ENCODE peak calls at places on chromosomes 4 and X, in five cellular contexts. D, X, N, A and G are unnamed samples.
A peak's percentile ranks its signal among the peaks of the same experiment; 100 is the strongest.

GRCh38 chr4:109702950-109703663 is at the start of gene CASP6:
- DNase-seq in D (peak; percentile 94), X (peak; percentile 71), N (peak; percentile 71), A (peak; percentile 94), G (peak; percentile 72)

GRCh38 chr4:184444215-184444952 is 30.0 kb downstream of the IRF2 start:
- DNase-seq in D (no peak), X (no peak), N (peak; percentile 89), A (no peak), G (no peak)

GRCh38 chr4:88107406-88108107 is 50.9 kb downstream of the ABCG2 start:
- DNase-seq in D (no peak), X (no peak), N (peak; percentile 7), A (no peak), G (no peak)

GRCh38 chrX:110167952-110168451 is 149.9 kb downstream of the AMMECR1 start:
- DNase-seq in D (no peak), X (peak; percentile 22), N (peak; percentile 53), A (no peak), G (peak; percentile 33)

GRCh38 chrX:1162119-1162916 is 50.1 kb downstream of the CRLF2 start:
- DNase-seq in D (no peak), X (no peak), N (no peak), A (no peak), G (no peak)

GRCh38 chrX:24243692-24244091 is 70.2 kb downstream of the SUPT20HL2 start:
- DNase-seq in D (no peak), X (no peak), N (no peak), A (no peak), G (no peak)

GRCh38 chr4:38132140-38132673 is 172.0 kb downstream of the PTTG2 start:
- DNase-seq in D (peak; percentile 52), X (peak; percentile 52), N (peak; percentile 99), A (no peak), G (peak; percentile 36)

GRCh38 chr4:141391771-141392170 is 171.1 kb downstream of the ZNF330 start:
- DNase-seq in D (no peak), X (no peak), N (peak; percentile 72), A (no peak), G (no peak)

GRCh38 chr4:165294907-165295306 is 32.6 kb upstream of the MSMO1 start:
- DNase-seq in D (peak; percentile 27), X (no peak), N (no peak), A (no peak), G (no peak)

GRCh38 chrX:22922961-22923360 is 76.8 kb upstream of the DDX53 start:
- DNase-seq in D (no peak), X (no peak), N (peak; percentile 69), A (no peak), G (no peak)

GRCh38 chr4:48985976-48986653 is at the start of gene CWH43:
- DNase-seq in D (no peak), X (no peak), N (no peak), A (peak; percentile 69), G (no peak)

GRCh38 chr4:766152-766515 is 59.8 kb downstream of the CPLX1 start:
- DNase-seq in D (no peak), X (no peak), N (peak; percentile 62), A (no peak), G (no peak)

GRCh38 chrX:19579485-19579884 is 64.2 kb upstream of the MAP3K15 start:
- DNase-seq in D (no peak), X (no peak), N (peak; percentile 76), A (no peak), G (no peak)

GRCh38 chrX:129540068-129540653 is at the start of gene OCRL:
- DNase-seq in D (peak; percentile 65), X (peak; percentile 12), N (peak; percentile 58), A (peak; percentile 90), G (peak; percentile 10)

GRCh38 chrX:153905481-153906095 is 1.1 kb downstream of the AVPR2 start:
- DNase-seq in D (no peak), X (no peak), N (no peak), A (no peak), G (no peak)

GRCh38 chrX:58051346-58051745 is 141.1 kb upstream of the ZXDA start:
- DNase-seq in D (no peak), X (no peak), N (no peak), A (no peak), G (no peak)

GRCh38 chr4:24754586-24754985 is 40.8 kb upstream of the SOD3 start:
- DNase-seq in D (no peak), X (no peak), N (no peak), A (no peak), G (no peak)

GRCh38 chr4:77652237-77652897 is 46.7 kb downstream of the CXCL13 start:
- DNase-seq in D (no peak), X (no peak), N (no peak), A (no peak), G (no peak)

GRCh38 chr4:73676881-73677323 is 56.7 kb upstream of the RASSF6 start:
- DNase-seq in D (no peak), X (no peak), N (peak; percentile 58), A (no peak), G (no peak)
- H3K27ac ChIP-seq in D (no peak overlapping the region), X (no peak overlapping the region), N (no peak overlapping the region), A (no peak overlapping the region), G (no peak overlapping the region)

DNA sequence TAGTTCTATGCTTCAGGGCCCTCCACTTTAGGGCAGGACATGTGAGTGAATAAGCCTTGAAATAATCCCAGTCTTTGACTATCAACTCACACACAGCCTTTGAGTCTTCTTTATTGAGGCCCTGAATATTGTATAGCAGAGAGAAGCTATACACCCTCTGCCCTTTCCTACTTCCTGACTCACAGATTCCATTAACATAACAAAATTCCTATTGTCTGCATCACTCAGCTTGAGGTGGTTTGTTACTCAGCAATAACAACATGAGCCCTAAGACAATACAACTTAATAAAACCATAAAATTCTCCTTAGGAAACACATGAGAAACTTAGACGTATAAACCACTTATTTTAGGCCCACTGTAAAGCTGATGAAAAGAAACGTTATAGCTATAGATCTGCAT is 680.3 kb upstream of the DIAPH2 start:
- DNase-seq in D (no peak), X (no peak), N (peak; percentile 58), A (no peak), G (no peak)
- H3K27ac ChIP-seq in D (no peak overlapping the region), X (no peak overlapping the region), N (no peak overlapping the region), A (no peak overlapping the region), G (no peak overlapping the region)

GRCh38 chr4:10118355-10119004 is 1.9 kb upstream of the WDR1 start:
- DNase-seq in D (no peak), X (no peak), N (no peak), A (no peak), G (no peak)
- H3K27ac ChIP-seq in D (peak overlapping the region; percentile 97), X (peak overlapping the region; percentile 96), N (no peak overlapping the region), A (peak overlapping the region; percentile 58), G (peak overlapping the region; percentile 96)

GRCh38 chr4:128958194-128958593 is 135.1 kb downstream of the SCLT1 start:
- DNase-seq in D (peak; percentile 23), X (no peak), N (no peak), A (no peak), G (no peak)
- H3K27ac ChIP-seq in D (no peak overlapping the region), X (no peak overlapping the region), N (no peak overlapping the region), A (no peak overlapping the region), G (no peak overlapping the region)

DNA sequence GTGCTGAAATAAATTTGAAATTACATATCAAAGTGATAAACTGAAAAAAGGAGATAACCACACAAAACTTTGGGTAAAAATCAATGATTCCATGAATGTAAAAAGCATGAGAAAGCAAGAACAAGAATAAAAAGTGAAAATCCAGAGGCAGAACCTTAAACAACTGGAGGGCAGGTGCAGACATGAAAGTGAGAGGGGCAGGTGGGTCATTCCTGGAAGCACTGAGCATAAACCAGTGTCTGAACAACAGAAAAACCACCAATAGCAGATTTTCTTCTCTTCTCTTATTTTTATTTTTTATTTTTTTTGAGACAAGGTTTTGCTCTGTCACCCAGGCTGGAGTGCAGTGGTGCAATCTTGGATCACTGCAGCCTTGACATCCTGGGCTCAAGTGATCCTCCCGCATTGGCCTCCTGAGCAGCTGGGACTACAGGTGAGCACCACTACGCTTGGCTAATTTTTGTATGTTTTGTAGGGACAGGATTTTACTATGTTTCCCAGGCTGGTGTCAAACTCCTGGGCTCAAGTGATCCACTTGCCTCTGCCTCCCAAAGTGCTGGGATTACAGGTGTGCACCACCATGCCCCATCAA is 46.8 kb upstream of the GPR78 start:
- DNase-seq in D (no peak), X (no peak), N (no peak), A (no peak), G (no peak)
- H3K27ac ChIP-seq in D (peak overlapping the region; percentile 81), X (no peak overlapping the region), N (no peak overlapping the region), A (no peak overlapping the region), G (no peak overlapping the region)

GRCh38 chr4:140240237-140240636 is 86.3 kb upstream of the MAML3 start:
- DNase-seq in D (no peak), X (no peak), N (no peak), A (no peak), G (no peak)

GRCh38 chr4:140239311-140239710 is 85.3 kb upstream of the MAML3 start:
- DNase-seq in D (no peak), X (no peak), N (no peak), A (no peak), G (no peak)

GRCh38 chr4:140236649-140237160 is 82.7 kb upstream of the MAML3 start:
- DNase-seq in D (no peak), X (no peak), N (peak; percentile 48), A (no peak), G (no peak)

GRCh38 chr4:140237616-140238352 is 83.8 kb upstream of the MAML3 start:
- DNase-seq in D (peak; percentile 74), X (no peak), N (peak; percentile 96), A (peak; percentile 85), G (no peak)

GRCh38 chr4:140238353-140239041 is 84.5 kb upstream of the MAML3 start:
- DNase-seq in D (peak; percentile 93), X (no peak), N (peak; percentile 85), A (peak; percentile 94), G (no peak)
- H3K27ac ChIP-seq in D (peak overlapping the region; percentile 74), X (no peak overlapping the region), N (peak overlapping the region; percentile 91), A (peak overlapping the region; percentile 50), G (no peak overlapping the region)

DNA sequence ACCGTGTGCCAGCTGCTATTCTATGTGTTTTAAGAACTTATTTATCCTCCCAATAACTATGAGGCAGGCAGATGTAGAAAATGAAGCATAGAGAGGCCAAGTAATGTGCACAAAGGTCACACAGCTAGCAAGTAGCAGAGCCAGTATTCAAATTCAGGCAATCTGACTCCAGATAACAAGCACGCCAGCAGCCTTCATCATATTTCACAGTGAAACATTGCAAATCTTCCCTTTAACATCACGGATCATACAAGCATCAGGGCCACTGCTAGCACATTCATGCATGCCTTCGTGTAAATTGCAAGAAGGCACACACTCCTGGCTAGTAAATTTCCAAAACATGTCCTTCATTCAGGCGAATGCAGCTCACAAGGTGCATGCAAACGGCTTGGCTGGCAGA is 33.1 kb downstream of the MAOB start:
- DNase-seq in D (no peak), X (no peak), N (no peak), A (no peak), G (no peak)
- H3K27ac ChIP-seq in D (no peak overlapping the region), X (no peak overlapping the region), N (no peak overlapping the region), A (no peak overlapping the region), G (no peak overlapping the region)